ENCODE peak calls at places on chromosomes 6 and 20, in five cellular contexts. Q is prostate gland, Y is adrenal gland, D is testis, H is Peyer's patch. J is an unnamed sample.

GRCh38 chr6:160455484-160456213 is 107.5 kb downstream of the SLC22A3 start:
- DNase-seq in Q (peak; percentile 61), Y (peak; percentile 68), D (peak; percentile 77), H (peak; percentile 51), J (peak; percentile 92)

GRCh38 chr6:33634203-33634727 is 13.1 kb downstream of the ITPR3 start:
- DNase-seq in Q (no peak), Y (no peak), D (no peak), H (no peak), J (no peak)

GRCh38 chr20:25344634-25345033 is 46.0 kb downstream of the ABHD12 start:
- DNase-seq in Q (no peak), Y (no peak), D (no peak), H (no peak), J (no peak)

GRCh38 chr6:128244751-128245405 is 275.5 kb downstream of the PTPRK start:
- DNase-seq in Q (no peak), Y (no peak), D (no peak), H (no peak), J (no peak)

GRCh38 chr6:157089851-157090250 is 233.5 kb downstream of the TMEM242 start:
- DNase-seq in Q (no peak), Y (no peak), D (no peak), H (no peak), J (no peak)

GRCh38 chr20:35620818-35621559 is 5.4 kb downstream of the SPAG4 start:
- DNase-seq in Q (no peak), Y (no peak), D (no peak), H (no peak), J (no peak)

GRCh38 chr6:31158140-31158862 is at the start of gene TCF19:
- DNase-seq in Q (peak; percentile 98), Y (peak; percentile 98), D (peak; percentile 99), H (peak; percentile 97), J (peak; percentile 100)

GRCh38 chr20:32920066-32920465 is 61.3 kb downstream of the EFCAB8 start:
- DNase-seq in Q (no peak), Y (no peak), D (no peak), H (no peak), J (peak; percentile 86)

GRCh38 chr20:31987744-31988143 is 19.8 kb downstream of the XKR7 start:
- DNase-seq in Q (no peak), Y (no peak), D (no peak), H (no peak), J (no peak)

GRCh38 chr6:32945106-32945761 is 4.4 kb upstream of the HLA-DMB start:
- DNase-seq in Q (no peak), Y (no peak), D (no peak), H (peak; percentile 77), J (no peak)

GRCh38 chr20:24470782-24471582 is 1.6 kb downstream of the SYNDIG1 start:
- DNase-seq in Q (no peak), Y (no peak), D (no peak), H (no peak), J (no peak)

GRCh38 chr6:167465497-167465896 is 140.6 kb downstream of the TTLL2 start:
- DNase-seq in Q (no peak), Y (no peak), D (no peak), H (no peak), J (no peak)

GRCh38 chr6:16684896-16685554 is 76.2 kb downstream of the ATXN1 start:
- DNase-seq in Q (no peak), Y (no peak), D (no peak), H (peak; percentile 23), J (no peak)

GRCh38 chr6:111566873-111567517 is 38.7 kb downstream of the TRAF3IP2 start:
- DNase-seq in Q (no peak), Y (no peak), D (peak; percentile 49), H (no peak), J (no peak)

GRCh38 chr6:44386364-44386928 is 1.1 kb upstream of the CDC5L start:
- DNase-seq in Q (peak; percentile 35), Y (no peak), D (no peak), H (no peak), J (no peak)

GRCh38 chr6:157974341-157974894 is 7.2 kb upstream of the SYNJ2 start:
- DNase-seq in Q (no peak), Y (no peak), D (no peak), H (no peak), J (no peak)

GRCh38 chr20:33846291-33846916 is 35.3 kb downstream of the CHMP4B start:
- DNase-seq in Q (no peak), Y (no peak), D (peak; percentile 34), H (no peak), J (no peak)

GRCh38 chr6:158231551-158232444 is 63.6 kb downstream of the GTF2H5 start:
- DNase-seq in Q (peak; percentile 61), Y (peak; percentile 76), D (peak; percentile 78), H (peak; percentile 63), J (no peak)

GRCh38 chr6:105326838-105327745 is 75.8 kb downstream of the PREP start:
- DNase-seq in Q (peak; percentile 67), Y (peak; percentile 30), D (no peak), H (no peak), J (no peak)

GRCh38 chr6:158775832-158776231 is 43.3 kb downstream of the EZR start:
- DNase-seq in Q (no peak), Y (no peak), D (no peak), H (no peak), J (no peak)

GRCh38 chr20:3660262-3661059 is 2.7 kb downstream of the GFRA4 start:
- DNase-seq in Q (no peak), Y (no peak), D (no peak), H (no peak), J (no peak)

GRCh38 chr6:129446272-129446851 is 263.6 kb downstream of the ARHGAP18 start:
- DNase-seq in Q (no peak), Y (no peak), D (no peak), H (no peak), J (no peak)

GRCh38 chr20:62323980-62324906 is 21.4 kb downstream of the ADRM1 start:
- DNase-seq in Q (no peak), Y (no peak), D (no peak), H (no peak), J (no peak)

GRCh38 chr6:31729515-31729978 is 448 bp upstream of the DDAH2 start:
- DNase-seq in Q (peak; percentile 88), Y (peak; percentile 88), D (peak; percentile 93), H (peak; percentile 87), J (peak; percentile 97)

GRCh38 chr6:55869731-55870130 is 5.7 kb downstream of the BMP5 start:
- DNase-seq in Q (no peak), Y (no peak), D (no peak), H (no peak), J (no peak)

GRCh38 chr20:45070932-45071632 is 29.8 kb downstream of the KCNS1 start:
- DNase-seq in Q (no peak), Y (peak; percentile 43), D (no peak), H (no peak), J (no peak)

GRCh38 chr6:164322533-164322932 is 908.0 kb downstream of the QKI start:
- DNase-seq in Q (no peak), Y (no peak), D (no peak), H (no peak), J (no peak)

GRCh38 chr6:33205172-33206026 is 944 bp downstream of the HSD17B8 start:
- DNase-seq in Q (no peak), Y (no peak), D (no peak), H (no peak), J (no peak)

GRCh38 chr6:7758456-7758855 is 32.6 kb downstream of the BMP6 start:
- DNase-seq in Q (no peak), Y (no peak), D (no peak), H (no peak), J (no peak)

GRCh38 chr6:7762758-7763157 is 36.9 kb downstream of the BMP6 start:
- DNase-seq in Q (no peak), Y (no peak), D (no peak), H (no peak), J (no peak)

GRCh38 chr6:7759319-7759718 is 33.4 kb downstream of the BMP6 start:
- DNase-seq in Q (no peak), Y (no peak), D (no peak), H (no peak), J (no peak)

GRCh38 chr6:7763896-7764295 is 38.0 kb downstream of the BMP6 start:
- DNase-seq in Q (no peak), Y (no peak), D (no peak), H (no peak), J (no peak)

DNA sequence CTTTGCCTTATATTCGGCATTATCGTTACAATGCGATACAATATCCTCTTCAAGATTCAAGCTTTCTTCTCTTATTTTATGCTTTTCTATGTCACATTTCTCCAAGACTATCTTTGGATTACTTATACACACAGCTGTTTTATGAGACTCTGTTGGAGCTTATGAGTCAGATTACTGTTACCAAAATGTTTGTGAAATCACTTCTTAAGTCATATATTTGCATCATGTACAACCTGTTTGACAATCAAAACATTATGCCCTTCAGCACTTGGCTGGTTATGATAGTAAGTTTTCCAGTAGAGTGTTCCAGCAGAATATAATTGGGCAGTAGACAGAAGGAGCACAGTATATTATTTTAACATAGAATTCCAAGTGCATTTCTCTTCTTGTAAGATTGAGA is 35.1 kb downstream of the BMP6 start:
- DNase-seq in Q (no peak), Y (no peak), D (no peak), H (no peak), J (no peak)
- H3K27me3 ChIP-seq in Q (no peaks in the 10 kb centered on the region), Y (no peaks in the 10 kb centered on the region), D (no peaks in the 10 kb centered on the region), H (no peaks in the 10 kb centered on the region), J (no peaks in the 10 kb centered on the region)

DNA sequence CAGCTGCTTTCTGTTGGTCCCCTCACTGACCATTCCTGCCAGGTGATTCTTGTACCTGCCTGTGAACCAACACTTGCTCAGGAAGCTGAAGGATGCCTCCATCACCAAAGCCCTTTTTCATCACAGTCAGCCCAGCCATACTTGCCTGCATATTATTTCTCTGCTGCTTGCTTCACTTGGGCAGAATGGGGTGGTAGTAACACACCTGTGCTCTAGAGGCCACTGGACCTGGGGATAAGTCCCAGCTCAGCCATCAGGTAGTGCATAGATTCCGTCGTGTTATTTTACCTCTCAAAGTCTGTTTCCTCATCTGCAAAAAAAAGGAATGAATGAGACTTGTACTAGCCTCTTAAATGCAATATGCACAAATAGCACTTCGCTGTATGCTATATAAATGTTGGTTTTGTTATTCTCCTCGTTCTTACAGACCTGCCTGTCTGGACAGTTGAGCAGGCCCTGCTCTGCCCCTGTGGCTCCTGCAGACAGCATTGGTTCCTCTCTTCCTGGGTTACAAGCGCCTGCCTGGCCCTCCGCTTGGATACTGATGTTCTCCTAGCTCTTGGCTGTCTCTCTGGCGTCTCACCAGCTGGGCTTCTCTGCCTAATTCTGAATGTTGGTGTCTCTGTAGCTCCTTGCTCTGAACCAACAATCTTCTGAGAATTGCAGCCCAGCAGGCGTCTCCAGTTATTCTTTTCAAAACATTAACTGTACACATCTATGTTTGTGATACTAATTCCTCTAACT is 151.8 kb downstream of the UNC5CL start:
- DNase-seq in Q (no peak), Y (no peak), D (peak; percentile 58), H (no peak), J (no peak)
- TF ChIP-seq CTCF in Q (no peak), Y (no peak), D (no peak), H (no peak), J (no peak)

GRCh38 chr6:4021133-4021861 is 57.6 kb downstream of the FAM217A start:
- DNase-seq in Q (peak; percentile 95), Y (peak; percentile 92), D (peak; percentile 98), H (peak; percentile 89), J (peak; percentile 98)
- TF ChIP-seq POLR2A in Q (peak; percentile 80), Y (peak; percentile 70), D (no peak), H (peak; percentile 81), J (peak; percentile 8)

GRCh38 chr6:8243462-8243861 is 141.1 kb upstream of the EEF1E1 start:
- DNase-seq in Q (no peak), Y (no peak), D (no peak), H (no peak), J (no peak)
- H3K27me3 ChIP-seq in Q (no peaks in the 10 kb centered on the region), Y (no peaks in the 10 kb centered on the region), D (no peaks in the 10 kb centered on the region), H (no peaks in the 10 kb centered on the region), J (no peaks in the 10 kb centered on the region)

GRCh38 chr6:46626228-46626909 is 26.2 kb downstream of the CYP39A1 start:
- DNase-seq in Q (no peak), Y (no peak), D (no peak), H (no peak), J (no peak)
- TF ChIP-seq CTCF in Q (peak; percentile 75), Y (peak; percentile 82), D (peak; percentile 53), H (no peak), J (peak; percentile 64)